ENCODE peak calls at places on chromosomes 7 and 10, in four cellular contexts. D, G, C and J are unnamed samples.

GRCh38 chr7:137324796-137325700 is 18.5 kb downstream of the PTN start:
- DNase-seq in D (no peak), C (no peak), G (no peak), J (no peak)

GRCh38 chr7:77404635-77405034 is 11.5 kb downstream of the GSAP start:
- DNase-seq in D (no peak), C (no peak), G (no peak), J (no peak)

GRCh38 chr10:87844837-87845623 is 18.3 kb downstream of the KLLN start:
- DNase-seq in C (no peak), D (no peak), G (no peak), J (peak; percentile 84)

GRCh38 chr7:113410791-113411190 is 292.4 kb upstream of the SMIM30 start:
- DNase-seq in D (no peak), G (no peak), C (no peak), J (no peak)

GRCh38 chr7:80942261-80943041 is 23.6 kb upstream of the SEMA3C start:
- DNase-seq in G (peak; percentile 34), D (peak; percentile 97), C (peak; percentile 15), J (peak; percentile 97)

GRCh38 chr7:6435486-6436384 is 12.0 kb downstream of the DAGLB start:
- DNase-seq in C (peak; percentile 74), D (peak; percentile 17), G (peak; percentile 83), J (peak; percentile 88)

GRCh38 chr7:123191132-123191531 is 8.6 kb downstream of the SLC13A1 start:
- DNase-seq in D (no peak), C (peak; percentile 55), G (no peak), J (no peak)

GRCh38 chr10:33410096-33410859 is 75.8 kb upstream of the NRP1 start:
- DNase-seq in D (no peak), G (no peak), C (no peak), J (peak; percentile 26)

GRCh38 chr7:81150951-81151361 is 232.1 kb upstream of the SEMA3C start:
- DNase-seq in G (no peak), C (no peak), D (no peak), J (peak; percentile 14)

GRCh38 chr7:17939670-17940301 is 508 bp downstream of the SNX13 start:
- DNase-seq in C (peak; percentile 66), D (no peak), G (no peak), J (peak; percentile 22)

GRCh38 chr7:44959433-44959951 is 19.3 kb downstream of the MYO1G start:
- DNase-seq in G (no peak), D (no peak), C (no peak), J (no peak)

GRCh38 chr7:70570029-70570428 is 561.9 kb upstream of the GALNT17 start:
- DNase-seq in C (no peak), D (no peak), G (no peak), J (no peak)

GRCh38 chr10:5625992-5626777 is 40.2 kb downstream of the ASB13 start:
- DNase-seq in D (no peak), G (no peak), C (peak; percentile 96), J (no peak)
- TF ChIP-seq CTCF in D (no peak), G (no peak), C (no peak), J (no peak)

DNA sequence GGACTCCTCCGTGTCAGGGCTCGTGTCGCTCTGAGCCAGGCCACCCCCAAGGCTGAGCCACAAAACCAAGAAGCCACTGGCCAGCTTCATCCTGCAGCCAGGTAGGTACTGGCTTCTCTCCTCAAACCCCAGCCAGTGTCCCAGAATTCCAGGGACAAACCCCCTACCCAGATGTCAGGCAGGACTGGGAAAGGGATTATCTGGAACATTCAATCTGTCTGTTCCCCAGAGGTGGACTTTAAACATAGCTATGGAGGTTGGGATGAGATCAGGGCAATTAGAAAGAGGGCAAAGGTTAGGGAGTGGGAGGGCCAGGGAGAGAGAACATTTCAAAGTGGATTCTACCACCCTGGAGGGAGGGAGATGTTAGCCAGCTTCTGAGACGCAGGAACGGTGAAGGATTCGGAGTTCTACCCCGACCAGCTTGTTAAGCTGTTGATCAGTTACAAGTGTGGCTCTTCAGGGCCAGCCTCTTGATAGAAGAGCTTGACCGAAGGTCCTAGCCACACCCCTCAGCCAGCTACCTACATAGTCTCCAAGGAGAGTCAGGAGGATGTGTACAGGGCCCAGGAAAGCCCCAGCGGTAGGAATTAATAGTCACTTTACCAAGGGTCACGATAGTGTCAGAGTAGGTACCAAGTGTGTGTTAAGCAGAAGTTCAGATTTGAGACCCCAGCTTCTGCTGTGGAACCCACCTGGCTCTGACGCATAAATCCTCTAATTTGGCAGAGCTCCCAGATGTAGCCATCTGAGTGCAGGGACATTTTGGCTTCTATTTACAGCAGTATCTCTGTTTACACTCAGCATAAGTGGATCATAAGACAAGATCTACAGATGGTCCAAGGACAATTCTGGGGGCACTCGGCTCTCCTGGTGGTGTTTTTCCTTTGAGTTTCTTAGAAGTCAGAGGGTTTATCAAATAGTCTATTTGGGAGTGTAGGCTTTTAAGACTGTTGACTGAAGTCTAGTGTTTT is at the start of gene PLA2G12B:
- DNase-seq in C (no peak), D (no peak), G (no peak), J (no peak)
- H3K4me3 ChIP-seq in C (no peak within 1 kb of the TSS), D (no peak within 1 kb of the TSS), G (no peak within 1 kb of the TSS), J (no peak within 1 kb of the TSS)

DNA sequence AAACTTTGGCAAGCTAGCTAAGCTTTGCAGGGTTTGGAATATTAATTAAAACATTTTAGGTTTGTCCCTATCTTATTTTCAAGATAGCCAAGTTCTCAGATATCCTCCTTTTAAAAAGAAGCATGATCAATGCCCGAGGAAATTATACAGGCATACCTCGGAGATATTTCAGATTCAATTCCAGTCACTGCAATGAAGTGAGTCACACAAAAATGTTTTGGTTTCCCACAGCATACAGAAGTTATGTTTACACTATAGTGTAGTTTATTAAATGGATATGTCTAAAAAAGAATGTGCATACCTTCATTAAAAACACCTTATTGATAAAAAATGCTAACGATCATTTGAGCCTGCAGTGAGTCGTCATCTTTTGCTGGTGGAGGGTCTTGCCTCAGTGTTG is 382.9 kb upstream of the NPVF start:
- DNase-seq in C (no peak), D (no peak), G (no peak), J (no peak)
- TF ChIP-seq CTCF in C (no peak), D (no peak), G (no peak), J (no peak)

DNA sequence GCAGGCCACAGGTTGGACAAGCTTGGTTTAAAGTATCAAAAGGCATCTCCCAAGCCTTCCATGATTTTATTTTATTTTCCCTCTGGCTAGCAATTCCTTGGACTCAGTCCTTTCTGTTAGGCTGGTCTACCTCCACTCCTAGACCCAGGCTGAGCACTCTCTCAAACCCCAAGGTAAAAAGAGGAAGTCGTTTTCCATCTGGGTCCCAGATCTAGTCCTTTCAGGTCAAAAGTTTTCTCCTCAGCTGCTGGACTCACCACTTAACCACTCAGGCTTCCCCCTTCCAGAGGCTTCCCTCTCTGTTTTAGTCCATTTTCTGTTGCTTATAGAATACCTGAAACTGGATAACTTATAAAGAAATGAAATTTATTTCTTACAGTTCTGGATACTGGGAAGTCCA is 252.3 kb upstream of the MKLN1 start:
- DNase-seq in C (no peak), G (no peak), D (no peak), J (no peak)
- H3K4me3 ChIP-seq in C (no peak overlapping the region), G (no peak overlapping the region), D (no peak overlapping the region), J (no peak overlapping the region)

DNA sequence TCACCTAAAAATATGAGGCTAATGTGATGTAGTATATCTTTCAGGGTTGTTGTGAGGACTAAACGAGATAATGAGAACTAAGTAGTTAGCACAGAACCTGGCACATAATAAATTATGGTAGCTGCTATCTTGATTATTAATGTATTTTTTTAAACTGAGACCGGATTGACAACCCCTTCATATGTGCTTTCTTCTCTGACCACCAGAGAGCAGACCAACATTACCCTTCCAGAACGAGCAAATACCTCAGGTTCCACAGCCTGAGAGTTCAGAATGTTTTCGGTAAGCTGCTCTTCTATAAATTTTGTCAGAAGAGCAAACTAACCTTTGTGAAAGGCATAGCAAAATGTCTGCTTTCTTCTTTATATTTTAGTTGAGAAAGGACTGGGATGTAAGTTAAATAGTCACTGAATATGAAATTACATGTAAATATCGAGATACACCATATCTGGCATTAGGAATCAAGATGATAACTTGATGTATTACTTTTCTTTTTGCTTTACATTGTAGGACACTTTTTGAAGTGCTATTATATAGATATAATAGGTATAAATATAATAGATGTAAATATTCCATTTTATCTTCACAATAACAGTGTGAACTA is 13.6 kb upstream of the BPGM start:
- DNase-seq in G (no peak), D (no peak), C (peak; percentile 15), J (peak; percentile 84)
- TF ChIP-seq CTCF in G (peak; percentile 21), D (peak; percentile 62), C (peak; percentile 56), J (peak; percentile 83)

GRCh38 chr10:70576803-70577517 is 25.6 kb downstream of the PRF1 start:
- DNase-seq in D (no peak), G (no peak), C (no peak), J (peak; percentile 31)

GRCh38 chr10:70578371-70578947 is 24.1 kb downstream of the PRF1 start:
- DNase-seq in C (no peak), G (no peak), D (no peak), J (peak; percentile 80)

GRCh38 chr10:70573599-70574506 is 28.7 kb downstream of the PRF1 start:
- DNase-seq in G (no peak), D (no peak), C (no peak), J (no peak)

GRCh38 chr10:70575486-70575873 is 27.1 kb downstream of the PRF1 start:
- DNase-seq in G (no peak), D (no peak), C (no peak), J (no peak)

GRCh38 chr10:70575874-70576802 is 26.4 kb downstream of the PRF1 start:
- DNase-seq in G (no peak), D (no peak), C (peak; percentile 68), J (peak; percentile 65)
- H3K4me3 ChIP-seq in G (no peak overlapping the region), D (no peak overlapping the region), C (no peak overlapping the region), J (no peak overlapping the region)

DNA sequence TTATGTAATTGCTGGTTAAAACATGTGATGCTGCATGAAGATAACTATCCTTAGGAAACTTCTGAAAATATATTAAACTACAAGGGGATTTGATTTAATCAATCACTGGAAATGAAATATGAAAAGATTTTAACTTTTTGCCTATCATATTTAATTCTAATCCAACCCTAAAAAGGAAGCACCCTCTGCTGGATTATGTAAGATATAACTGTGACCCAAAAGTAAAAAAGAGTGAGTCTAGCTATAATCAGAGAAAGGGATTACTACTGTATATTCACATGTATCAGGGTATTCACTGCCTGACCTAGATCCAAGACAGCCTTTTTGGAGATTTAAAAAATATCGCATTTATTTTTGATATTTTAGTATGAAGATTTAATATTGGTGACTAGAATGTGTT is 295.5 kb downstream of the MDFIC start:
- DNase-seq in G (no peak), D (no peak), C (no peak), J (peak; percentile 38)
- TF ChIP-seq CTCF in G (peak; percentile 17), D (peak; percentile 29), C (peak; percentile 38), J (peak; percentile 32)

DNA sequence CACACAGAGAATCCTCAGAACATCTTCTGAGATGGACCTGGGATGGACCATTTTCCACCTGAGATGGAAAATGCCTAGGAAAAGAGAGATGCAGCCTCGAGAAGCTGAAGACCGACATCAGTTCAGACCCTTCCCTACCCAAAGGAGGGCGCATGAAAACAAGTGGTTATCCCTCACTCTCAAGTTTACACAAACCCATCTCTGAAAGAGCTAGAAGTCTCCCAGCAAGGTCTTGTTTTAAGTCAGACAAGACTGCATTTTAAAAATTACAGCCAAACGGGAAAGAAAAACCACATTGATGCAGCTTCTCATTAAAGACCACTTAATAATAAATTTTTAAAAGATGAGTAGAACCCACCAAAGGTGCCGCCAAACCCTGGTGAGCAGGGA is 1.3 kb downstream of the RAPGEF5 start:
- DNase-seq in C (no peak), G (no peak), D (no peak), J (no peak)
- H3K4me3 ChIP-seq in C (peak overlapping the region; percentile 44), G (no peak overlapping the region), D (no peak overlapping the region), J (no peak overlapping the region)

GRCh38 chr10:99548041-99548530 is 15.3 kb downstream of the NKX2-3 start:
- DNase-seq in G (no peak), D (no peak), C (no peak), J (no peak)
- TF ChIP-seq CTCF in G (no peak), D (peak; percentile 49), C (no peak), J (peak; percentile 43)

GRCh38 chr10:128071417-128071782 is 54.8 kb downstream of the MKI67 start:
- DNase-seq in G (no peak), D (no peak), C (no peak), J (no peak)
- H3K4me3 ChIP-seq in G (no peak overlapping the region), D (no peak overlapping the region), C (no peak overlapping the region), J (no peak overlapping the region)